ENCODE peak calls at places on chromosomes 6 and 20, in five cellular contexts. N, Z, R, B and P are unnamed samples.

GRCh38 chr20:37797669-37798175 is 103.9 kb downstream of the CTNNBL1 start:
- DNase-seq in N (no peak), Z (no peak), R (no peak), B (no peak), P (no peak)

GRCh38 chr6:155187096-155187495 is 76.7 kb upstream of the CLDN20 start:
- DNase-seq in N (no peak), Z (no peak), R (no peak), B (peak; percentile 59), P (no peak)

GRCh38 chr6:108969776-108970175 is 121.6 kb downstream of the ARMC2 start:
- DNase-seq in N (no peak), Z (no peak), R (no peak), B (no peak), P (no peak)

GRCh38 chr6:36154286-36154685 is 24.0 kb downstream of the MAPK13 start:
- DNase-seq in N (no peak), Z (no peak), R (no peak), B (no peak), P (no peak)

GRCh38 chr6:1987640-1988039 is 257.8 kb downstream of the GMDS start:
- DNase-seq in N (no peak), Z (no peak), R (no peak), B (no peak), P (no peak)

GRCh38 chr6:144497650-144498049 is 212.5 kb downstream of the UTRN start:
- DNase-seq in N (no peak), Z (no peak), R (no peak), B (peak; percentile 15), P (no peak)

GRCh38 chr6:158286413-158286812 is 25.9 kb upstream of the TULP4 start:
- DNase-seq in N (no peak), Z (no peak), R (no peak), B (peak; percentile 37), P (no peak)

GRCh38 chr6:77092971-77093370 is 370.3 kb downstream of the HTR1B start:
- DNase-seq in N (no peak), Z (no peak), R (no peak), B (peak; percentile 92), P (no peak)

GRCh38 chr20:46268131-46268611 is 40.1 kb downstream of the CDH22 start:
- DNase-seq in N (no peak), Z (no peak), R (no peak), B (no peak), P (no peak)

GRCh38 chr6:112216699-112217551 is 37.4 kb downstream of the LAMA4 start:
- DNase-seq in N (no peak), Z (no peak), R (no peak), B (peak; percentile 94), P (no peak)

GRCh38 chr20:57632286-57632685 is 12.1 kb upstream of the ZBP1 start:
- DNase-seq in N (no peak), Z (no peak), R (no peak), B (no peak), P (no peak)

GRCh38 chr20:2694519-2694918 is 1.9 kb downstream of the EBF4 start:
- DNase-seq in N (no peak), Z (no peak), R (no peak), B (no peak), P (no peak)

GRCh38 chr6:40722553-40723258 is 135.5 kb upstream of the LRFN2 start:
- DNase-seq in N (no peak), Z (no peak), R (no peak), B (peak; percentile 67), P (no peak)

GRCh38 chr6:1445650-1446645 is 56.6 kb downstream of the FOXF2 start:
- DNase-seq in N (no peak), Z (no peak), R (no peak), B (no peak), P (no peak)

GRCh38 chr20:4181956-4182945 is 166.9 kb upstream of the RNF24 start:
- DNase-seq in N (no peak), Z (no peak), R (no peak), B (no peak), P (no peak)

GRCh38 chr6:11918021-11918738 is 93.9 kb upstream of the HIVEP1 start:
- DNase-seq in N (no peak), Z (no peak), R (no peak), B (peak; percentile 95), P (no peak)

GRCh38 chr6:17714879-17715860 is 8.4 kb upstream of the NUP153 start:
- DNase-seq in N (peak; percentile 56), Z (no peak), R (peak; percentile 80), B (peak; percentile 94), P (peak; percentile 22)

GRCh38 chr6:107132330-107132954 is 17.1 kb upstream of the BEND3 start:
- DNase-seq in N (no peak), Z (peak; percentile 46), R (peak; percentile 19), B (peak; percentile 33), P (no peak)

GRCh38 chr6:164183556-164184123 is 769.1 kb downstream of the QKI start:
- DNase-seq in N (no peak), Z (no peak), R (no peak), B (no peak), P (no peak)

GRCh38 chr6:117272032-117272866 is 6.9 kb downstream of the VGLL2 start:
- DNase-seq in N (no peak), Z (no peak), R (no peak), B (no peak), P (no peak)

GRCh38 chr6:128806274-128806673 is 76.7 kb upstream of the LAMA2 start:
- DNase-seq in N (no peak), Z (no peak), R (no peak), B (peak; percentile 14), P (no peak)

GRCh38 chr20:47781631-47782030 is 3.6 kb downstream of the SULF2 start:
- DNase-seq in N (no peak), Z (no peak), R (no peak), B (no peak), P (no peak)

GRCh38 chr6:135012764-135013163 is 41.9 kb downstream of the HBS1L start:
- DNase-seq in N (no peak), Z (no peak), R (no peak), B (no peak), P (no peak)

GRCh38 chr6:158653577-158654354 is 3.9 kb downstream of the SYTL3 start:
- DNase-seq in N (peak; percentile 58), Z (peak; percentile 46), R (peak; percentile 97), B (peak; percentile 56), P (no peak)

DNA sequence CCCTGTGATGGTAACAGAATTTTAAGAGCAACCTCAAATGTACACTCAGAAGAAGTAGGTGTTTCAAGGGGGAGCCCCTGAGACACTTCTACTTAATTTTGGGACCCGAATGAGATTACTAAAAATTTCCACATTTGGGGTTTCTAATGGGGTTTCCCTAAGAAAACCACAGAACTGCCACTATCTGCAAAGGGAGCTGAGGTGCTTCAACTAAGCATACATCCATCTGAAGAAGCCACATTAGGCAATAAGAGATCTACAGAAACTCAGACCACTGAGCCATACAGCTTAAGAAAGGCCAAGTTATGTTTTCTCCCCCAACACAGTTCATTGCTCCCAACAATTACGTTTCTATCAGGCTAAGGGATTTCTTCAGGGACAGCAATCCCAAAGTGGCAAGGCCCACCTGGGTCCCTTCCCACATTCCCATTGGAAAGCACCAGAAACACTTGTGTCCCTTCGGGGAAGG is 5.2 kb downstream of the BCL2L1 start:
- DNase-seq in N (no peak), Z (no peak), R (peak; percentile 44), B (no peak), P (no peak)
- H3K27ac ChIP-seq in N (peak overlapping the region; percentile 64), Z (no peak overlapping the region), R (peak overlapping the region; percentile 45), B (peak overlapping the region; percentile 77), P (peak overlapping the region; percentile 99)

GRCh38 chr6:31588871-31589650 is 3.0 kb downstream of the LST1 start:
- DNase-seq in N (no peak), Z (no peak), R (no peak), B (no peak), P (no peak)
- H3K4me1 ChIP-seq in N (no peaks in the 10 kb centered on the region), Z (no peaks in the 10 kb centered on the region), R (peaks cover 77% of the 10 kb centered on the region), B (peaks cover 2% of the 10 kb centered on the region), P (no peaks in the 10 kb centered on the region)

GRCh38 chr6:95095855-95096254 is 481.5 kb upstream of the MANEA start:
- DNase-seq in N (no peak), Z (no peak), R (no peak), B (no peak), P (no peak)

GRCh38 chr6:95093154-95093553 is 484.2 kb upstream of the MANEA start:
- DNase-seq in N (no peak), Z (no peak), R (no peak), B (no peak), P (no peak)

GRCh38 chr6:95094751-95095150 is 482.6 kb upstream of the MANEA start:
- DNase-seq in N (no peak), Z (no peak), R (no peak), B (peak; percentile 11), P (no peak)

GRCh38 chr6:95091823-95092436 is 485.4 kb upstream of the MANEA start:
- DNase-seq in N (no peak), Z (peak; percentile 60), R (peak; percentile 34), B (peak; percentile 66), P (no peak)

DNA sequence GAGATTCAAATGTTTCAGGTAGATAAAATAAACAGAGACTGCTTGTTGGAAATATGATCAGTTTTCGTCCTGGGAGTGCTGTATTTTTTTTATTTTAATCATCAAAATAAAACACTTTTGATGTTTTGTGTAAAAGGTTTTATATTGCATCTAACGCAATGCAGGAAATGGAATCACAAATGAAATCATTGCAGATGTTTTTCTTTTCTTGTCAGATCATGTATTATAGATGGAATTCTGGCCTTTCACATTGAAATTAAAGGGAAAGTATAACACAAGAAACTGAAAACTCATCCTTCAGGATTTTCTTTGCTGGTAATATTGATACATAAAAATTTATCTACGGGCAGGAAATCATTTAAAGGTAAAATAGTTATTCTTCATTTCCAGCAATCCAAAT is 482.1 kb upstream of the MANEA start:
- DNase-seq in N (no peak), Z (no peak), R (no peak), B (no peak), P (no peak)
- H3K27ac ChIP-seq in N (no peak overlapping the region), Z (no peak overlapping the region), R (no peak overlapping the region), B (no peak overlapping the region), P (no peak overlapping the region)

GRCh38 chr6:118505656-118506055 is 42.4 kb upstream of the PLN start:
- DNase-seq in N (no peak), Z (no peak), R (no peak), B (no peak), P (no peak)

GRCh38 chr6:118504611-118505010 is 43.5 kb upstream of the PLN start:
- DNase-seq in N (no peak), Z (no peak), R (no peak), B (no peak), P (no peak)

GRCh38 chr6:118500130-118501015 is 47.7 kb upstream of the PLN start:
- DNase-seq in N (no peak), Z (no peak), R (no peak), B (peak; percentile 79), P (no peak)

GRCh38 chr6:118501099-118501498 is 47.0 kb upstream of the PLN start:
- DNase-seq in N (no peak), Z (no peak), R (no peak), B (no peak), P (no peak)

DNA sequence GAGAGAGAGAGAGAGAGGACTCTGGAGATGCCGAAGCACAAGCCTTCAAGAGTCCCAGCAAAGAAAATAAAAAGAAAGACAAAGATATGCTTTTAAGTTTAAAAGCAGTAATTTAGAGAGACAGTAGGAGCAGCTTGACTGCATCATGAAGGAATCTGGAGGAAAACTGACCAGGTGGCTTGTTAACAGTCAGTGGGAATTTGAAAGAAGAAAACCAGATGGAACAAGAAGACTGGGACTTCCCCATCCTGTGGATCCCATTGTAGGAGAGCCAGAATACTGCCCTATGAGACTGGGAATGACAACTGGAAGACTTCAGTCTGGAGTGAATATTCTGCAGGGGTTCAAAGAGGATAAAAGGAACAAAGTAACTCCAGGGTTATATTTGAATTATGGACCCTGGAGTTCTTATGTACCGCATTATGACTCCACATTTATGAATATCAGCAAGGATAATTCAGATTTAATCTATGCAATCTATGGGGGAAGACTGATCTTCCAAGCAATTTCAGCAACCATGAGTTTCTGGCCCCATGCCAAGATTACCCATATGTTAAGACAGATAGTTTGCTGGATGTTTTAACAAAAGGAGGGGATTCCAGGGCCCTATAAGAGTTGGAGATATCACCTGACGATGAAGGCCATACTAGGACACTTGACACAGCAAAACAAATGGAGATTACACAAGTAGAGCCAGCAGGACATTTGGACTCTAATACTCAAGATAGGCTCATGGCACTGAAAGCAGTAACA is 46.1 kb upstream of the PLN start:
- DNase-seq in N (no peak), Z (no peak), R (no peak), B (peak; percentile 49), P (no peak)
- H3K4me1 ChIP-seq in N (peaks cover 2% of the 10 kb centered on the region), Z (no peaks in the 10 kb centered on the region), R (no peaks in the 10 kb centered on the region), B (peaks cover 2% of the 10 kb centered on the region), P (no peaks in the 10 kb centered on the region)